ENCODE peak calls at places on chromosomes 5 and 9, in seven cellular contexts. One of them, this sample, is unnamed.

GRCh38 chr5:15124461-15124860 is 252.9 kb upstream of the ANKH start:
- DNase-seq in small intestine: no peak
- DNase-seq in type B pancreatic cell: no peak
- DNase-seq in stimulated activated CD8-positive, alpha-beta memory T cell treated with anti-CD3 and anti-CD28 coated beads, Interleukin-2, amount 100 ng/mL, for 48 hours: no peak
- DNase-seq in psoas muscle: no peak
- DNase-seq in fibroblast of villous mesenchyme: no peak
- DNase-seq in GM13976: no peak
- DNase-seq in this sample: no peak

GRCh38 chr5:157541452-157542118 is 34.0 kb downstream of the ADAM19 start:
- DNase-seq in small intestine: no peak
- DNase-seq in type B pancreatic cell: no peak
- DNase-seq in stimulated activated CD8-positive, alpha-beta memory T cell treated with anti-CD3 and anti-CD28 coated beads, Interleukin-2, amount 100 ng/mL, for 48 hours: no peak
- DNase-seq in psoas muscle: no peak
- DNase-seq in fibroblast of villous mesenchyme: no peak
- DNase-seq in GM13976: no peak
- DNase-seq in this sample: no peak

GRCh38 chr5:176614805-176615478 is 5.0 kb upstream of the GPRIN1 start:
- DNase-seq in small intestine: no peak
- DNase-seq in type B pancreatic cell: no peak
- DNase-seq in stimulated activated CD8-positive, alpha-beta memory T cell treated with anti-CD3 and anti-CD28 coated beads, Interleukin-2, amount 100 ng/mL, for 48 hours: no peak
- DNase-seq in psoas muscle: no peak
- DNase-seq in fibroblast of villous mesenchyme: peak
- DNase-seq in GM13976: no peak
- DNase-seq in this sample: no peak

GRCh38 chr5:133749331-133749985 is 137.1 kb upstream of the FSTL4 start:
- DNase-seq in small intestine: no peak
- DNase-seq in type B pancreatic cell: peak
- DNase-seq in stimulated activated CD8-positive, alpha-beta memory T cell treated with anti-CD3 and anti-CD28 coated beads, Interleukin-2, amount 100 ng/mL, for 48 hours: no peak
- DNase-seq in psoas muscle: no peak
- DNase-seq in fibroblast of villous mesenchyme: no peak
- DNase-seq in GM13976: no peak
- DNase-seq in this sample: no peak

GRCh38 chr9:18126776-18127175 is 347.2 kb upstream of the ADAMTSL1 start:
- DNase-seq in small intestine: no peak
- DNase-seq in type B pancreatic cell: no peak
- DNase-seq in stimulated activated CD8-positive, alpha-beta memory T cell treated with anti-CD3 and anti-CD28 coated beads, Interleukin-2, amount 100 ng/mL, for 48 hours: no peak
- DNase-seq in psoas muscle: no peak
- DNase-seq in fibroblast of villous mesenchyme: peak
- DNase-seq in GM13976: no peak
- DNase-seq in this sample: no peak

GRCh38 chr9:81822967-81823366 is 105.3 kb upstream of the SPATA31D4 start:
- DNase-seq in small intestine: no peak
- DNase-seq in type B pancreatic cell: no peak
- DNase-seq in stimulated activated CD8-positive, alpha-beta memory T cell treated with anti-CD3 and anti-CD28 coated beads, Interleukin-2, amount 100 ng/mL, for 48 hours: no peak
- DNase-seq in psoas muscle: no peak
- DNase-seq in fibroblast of villous mesenchyme: no peak
- DNase-seq in GM13976: no peak
- DNase-seq in this sample: no peak

GRCh38 chr5:116652196-116652729 is 77.6 kb upstream of the SEMA6A start:
- DNase-seq in small intestine: no peak
- DNase-seq in type B pancreatic cell: no peak
- DNase-seq in stimulated activated CD8-positive, alpha-beta memory T cell treated with anti-CD3 and anti-CD28 coated beads, Interleukin-2, amount 100 ng/mL, for 48 hours: no peak
- DNase-seq in psoas muscle: peak
- DNase-seq in fibroblast of villous mesenchyme: peak
- DNase-seq in GM13976: peak
- DNase-seq in this sample: no peak

GRCh38 chr5:56588636-56589485 is 226.5 kb upstream of the MAP3K1 start:
- DNase-seq in small intestine: no peak
- DNase-seq in type B pancreatic cell: no peak
- DNase-seq in stimulated activated CD8-positive, alpha-beta memory T cell treated with anti-CD3 and anti-CD28 coated beads, Interleukin-2, amount 100 ng/mL, for 48 hours: peak
- DNase-seq in psoas muscle: peak
- DNase-seq in fibroblast of villous mesenchyme: no peak
- DNase-seq in GM13976: peak
- DNase-seq in this sample: no peak

GRCh38 chr5:178111925-178112324 is 1.4 kb upstream of the N4BP3 start:
- DNase-seq in small intestine: no peak
- DNase-seq in type B pancreatic cell: no peak
- DNase-seq in stimulated activated CD8-positive, alpha-beta memory T cell treated with anti-CD3 and anti-CD28 coated beads, Interleukin-2, amount 100 ng/mL, for 48 hours: no peak
- DNase-seq in psoas muscle: no peak
- DNase-seq in fibroblast of villous mesenchyme: peak
- DNase-seq in GM13976: no peak
- DNase-seq in this sample: no peak

This sample was measured in mesothelial cell of epicardium.